ENCODE peak calls at places on chromosomes 4 and X, in seven cellular contexts. I, V, E, U, Z, C and G are unnamed samples.

GRCh38 chrX:149568701-149569296 is 18.5 kb downstream of the MAGEA9B start:
- DNase-seq in C (no peak), U (no peak), I (no peak), Z (no peak), E (no peak), V (no peak), G (no peak)

GRCh38 chr4:22500128-22500611 is 15.7 kb downstream of the ADGRA3 start:
- DNase-seq in E (no peak), U (no peak), I (no peak), V (no peak), C (peak; percentile 10), Z (peak; percentile 78), G (no peak)

GRCh38 chr4:77344784-77345183 is 187.8 kb downstream of the CCNG2 start:
- DNase-seq in Z (no peak), C (no peak), I (no peak), E (no peak), U (no peak), V (no peak), G (no peak)

GRCh38 chr4:123352240-123352945 is 44.2 kb upstream of the SPRY1 start:
- DNase-seq in E (no peak), Z (no peak), U (no peak), C (peak; percentile 45), V (no peak), I (peak; percentile 35), G (peak; percentile 45)

GRCh38 chr4:124970011-124970410 is 257.5 kb upstream of the ANKRD50 start:
- DNase-seq in C (no peak), E (no peak), I (no peak), Z (no peak), U (no peak), V (no peak), G (no peak)

GRCh38 chr4:154376461-154376860 is 115.1 kb downstream of the DCHS2 start:
- DNase-seq in Z (no peak), C (no peak), E (no peak), I (no peak), V (no peak), U (no peak), G (no peak)

GRCh38 chr4:55866290-55866907 is 13.0 kb downstream of the EXOC1 start:
- DNase-seq in Z (no peak), E (no peak), C (no peak), U (no peak), V (peak; percentile 62), I (peak; percentile 69), G (peak; percentile 1)

GRCh38 chrX:107729558-107730297 is 45.9 kb downstream of the TSC22D3 start:
- DNase-seq in V (no peak), Z (peak; percentile 61), I (no peak), C (peak; percentile 63), U (no peak), E (no peak), G (no peak)

GRCh38 chr4:158161561-158162354 is 11.1 kb downstream of the GASK1B start:
- DNase-seq in U (no peak), E (no peak), V (peak; percentile 75), C (peak; percentile 56), Z (no peak), I (peak; percentile 50), G (peak; percentile 63)

GRCh38 chr4:7241587-7242125 is 49.3 kb downstream of the SORCS2 start:
- DNase-seq in U (no peak), I (no peak), C (no peak), E (no peak), V (no peak), Z (no peak), G (no peak)

GRCh38 chrX:17812763-17813162 is 48.3 kb downstream of the RAI2 start:
- DNase-seq in C (no peak), Z (peak; percentile 20), I (no peak), V (peak; percentile 4), U (no peak), E (no peak), G (no peak)

GRCh38 chr4:136864580-136865185 is 667.6 kb downstream of the PCDH18 start:
- DNase-seq in C (peak; percentile 44), U (peak; percentile 26), Z (peak; percentile 61), E (no peak), I (peak; percentile 67), V (peak; percentile 52), G (no peak)

GRCh38 chr4:54767376-54767775 is 109.6 kb downstream of the KIT start:
- DNase-seq in I (no peak), Z (no peak), U (no peak), C (no peak), E (no peak), V (no peak), G (no peak)

GRCh38 chrX:134183665-134184064 is 53.3 kb upstream of the CCDC160 start:
- DNase-seq in E (no peak), I (no peak), U (no peak), V (no peak), C (no peak), Z (no peak), G (no peak)

GRCh38 chrX:73647212-73647611 is 84.2 kb downstream of the CHIC1 start:
- DNase-seq in I (no peak), C (no peak), E (no peak), Z (no peak), U (no peak), V (no peak), G (no peak)

GRCh38 chrX:117990438-117990837 is 126.2 kb downstream of the KLHL13 start:
- DNase-seq in C (no peak), V (no peak), Z (no peak), I (no peak), U (no peak), E (no peak), G (no peak)

GRCh38 chr4:130486186-130486585 is 1390.2 kb downstream of the C4orf33 start:
- DNase-seq in Z (no peak), E (no peak), U (no peak), I (no peak), V (no peak), C (no peak), G (no peak)

GRCh38 chr4:182593864-182594263 is 323.3 kb downstream of the DCTD start:
- DNase-seq in Z (no peak), I (no peak), U (no peak), C (no peak), V (no peak), E (no peak), G (no peak)

GRCh38 chrX:78625292-78625909 is 33.7 kb downstream of the RTL3 start:
- DNase-seq in I (no peak), Z (no peak), E (no peak), U (no peak), V (peak; percentile 80), C (no peak), G (no peak)

GRCh38 chr4:32429151-32429550 is 1709.0 kb downstream of the PCDH7 start:
- DNase-seq in I (no peak), Z (no peak), V (no peak), U (no peak), C (no peak), E (no peak), G (no peak)

GRCh38 chr4:41174444-41174843 is 39.9 kb downstream of the APBB2 start:
- DNase-seq in U (no peak), C (no peak), I (no peak), E (no peak), V (no peak), Z (no peak), G (no peak)